ENCODE peak calls at places on chromosomes 12 and 14, in eight cellular contexts. One of them, this sample, is unnamed.

GRCh38 chr14:99395904-99396530 is 84.6 kb downstream of the SETD3 start:
- DNase-seq in Caco-2: no peak
- DNase-seq in adrenal gland: no peak
- DNase-seq in AG10803: peak
- DNase-seq in CD8-positive, alpha-beta T cell: peak
- DNase-seq in BE2C: no peak
- DNase-seq in kidney epithelial cell: peak
- DNase-seq in body of pancreas: no peak
- DNase-seq in this sample: peak

GRCh38 chr12:93380480-93381121 is 2.9 kb downstream of the NUDT4 start:
- DNase-seq in Caco-2: no peak
- DNase-seq in adrenal gland: no peak
- DNase-seq in AG10803: no peak
- DNase-seq in CD8-positive, alpha-beta T cell: no peak
- DNase-seq in BE2C: peak
- DNase-seq in kidney epithelial cell: no peak
- DNase-seq in body of pancreas: no peak
- DNase-seq in this sample: no peak

GRCh38 chr14:69616408-69616773 is 5.0 kb downstream of the SUSD6 start:
- DNase-seq in Caco-2: no peak
- DNase-seq in adrenal gland: no peak
- DNase-seq in AG10803: no peak
- DNase-seq in CD8-positive, alpha-beta T cell: no peak
- DNase-seq in BE2C: no peak
- DNase-seq in kidney epithelial cell: no peak
- DNase-seq in body of pancreas: no peak
- DNase-seq in this sample: no peak

GRCh38 chr12:108257004-108257403 is 82.1 kb downstream of the CMKLR1 start:
- DNase-seq in Caco-2: no peak
- DNase-seq in adrenal gland: no peak
- DNase-seq in AG10803: no peak
- DNase-seq in CD8-positive, alpha-beta T cell: no peak
- DNase-seq in BE2C: no peak
- DNase-seq in kidney epithelial cell: no peak
- DNase-seq in body of pancreas: no peak
- DNase-seq in this sample: no peak

GRCh38 chr14:24296341-24297157 is 3.0 kb downstream of the DHRS1 start:
- DNase-seq in Caco-2: peak
- DNase-seq in adrenal gland: peak
- DNase-seq in AG10803: peak
- DNase-seq in CD8-positive, alpha-beta T cell: peak
- DNase-seq in BE2C: peak
- DNase-seq in kidney epithelial cell: peak
- DNase-seq in body of pancreas: peak
- DNase-seq in this sample: peak

GRCh38 chr14:100429537-100429936 is 106.4 kb downstream of the SLC25A47 start:
- DNase-seq in Caco-2: no peak
- DNase-seq in adrenal gland: no peak
- DNase-seq in AG10803: no peak
- DNase-seq in CD8-positive, alpha-beta T cell: no peak
- DNase-seq in BE2C: no peak
- DNase-seq in kidney epithelial cell: no peak
- DNase-seq in body of pancreas: no peak
- DNase-seq in this sample: no peak

GRCh38 chr14:105588236-105588860 is 62.0 kb downstream of the TMEM121 start:
- DNase-seq in Caco-2: no peak
- DNase-seq in adrenal gland: no peak
- DNase-seq in AG10803: no peak
- DNase-seq in CD8-positive, alpha-beta T cell: no peak
- DNase-seq in BE2C: no peak
- DNase-seq in kidney epithelial cell: no peak
- DNase-seq in body of pancreas: no peak
- DNase-seq in this sample: no peak

GRCh38 chr14:105891631-105892452 is 365.5 kb downstream of the TMEM121 start:
- DNase-seq in Caco-2: peak
- DNase-seq in adrenal gland: no peak
- DNase-seq in AG10803: no peak
- DNase-seq in CD8-positive, alpha-beta T cell: no peak
- DNase-seq in BE2C: peak
- DNase-seq in kidney epithelial cell: no peak
- DNase-seq in body of pancreas: no peak
- DNase-seq in this sample: no peak

GRCh38 chr14:69398818-69399210 is 322 bp downstream of the SLC39A9 start:
- DNase-seq in Caco-2: no peak
- DNase-seq in adrenal gland: no peak
- DNase-seq in AG10803: no peak
- DNase-seq in CD8-positive, alpha-beta T cell: no peak
- DNase-seq in BE2C: no peak
- DNase-seq in kidney epithelial cell: no peak
- DNase-seq in body of pancreas: no peak
- DNase-seq in this sample: no peak

GRCh38 chr14:83733670-83734069 is 1796.3 kb upstream of the FLRT2 start:
- DNase-seq in Caco-2: no peak
- DNase-seq in adrenal gland: no peak
- DNase-seq in AG10803: no peak
- DNase-seq in CD8-positive, alpha-beta T cell: no peak
- DNase-seq in BE2C: no peak
- DNase-seq in kidney epithelial cell: no peak
- DNase-seq in body of pancreas: no peak
- DNase-seq in this sample: no peak

DNA sequence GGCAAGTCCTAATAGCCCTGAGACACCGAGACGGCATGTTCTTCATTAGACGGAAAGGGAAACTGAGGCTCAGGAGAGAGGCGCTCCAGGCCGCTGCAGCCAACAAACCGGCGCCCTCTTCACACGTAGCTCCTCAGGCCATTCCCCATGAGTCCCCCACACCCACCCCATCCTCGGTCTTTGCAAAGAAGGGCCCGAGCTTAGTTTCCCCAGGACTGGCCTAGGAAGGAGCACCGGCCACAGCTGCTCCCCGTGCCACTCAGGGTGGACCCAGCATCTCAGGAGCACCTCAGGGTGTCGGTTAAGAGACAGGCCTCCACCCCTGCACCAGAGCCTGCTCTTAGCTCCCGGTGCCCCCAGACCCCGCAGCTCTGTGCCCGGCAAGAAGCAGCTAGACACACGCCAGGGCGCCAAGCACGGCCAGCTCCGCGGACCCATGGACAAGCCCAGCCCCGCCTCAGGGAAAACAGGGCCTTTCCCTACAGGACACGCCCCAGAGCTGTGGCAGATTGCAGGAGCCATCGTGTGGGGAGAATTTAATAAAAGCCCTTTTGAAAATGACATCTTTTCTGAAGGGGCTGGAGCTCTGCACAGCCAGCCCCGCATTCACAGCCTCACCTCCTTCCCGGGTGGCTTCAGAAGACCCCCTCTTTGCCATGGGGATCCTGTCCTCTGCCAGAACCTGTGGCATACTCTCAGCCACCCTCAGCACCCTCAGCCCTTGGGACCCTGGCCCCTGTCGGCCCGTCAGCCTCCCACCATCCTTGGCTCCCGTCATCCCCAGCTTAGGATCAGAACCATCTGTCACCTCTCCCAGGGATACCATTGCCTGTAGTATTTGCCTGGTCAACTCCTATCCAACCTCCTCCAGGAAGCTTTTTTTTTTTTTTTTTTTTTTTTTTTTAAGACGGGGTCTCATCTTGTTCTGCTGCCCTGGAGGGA is 59.7 kb downstream of the LGMN start:
- DNase-seq in Caco-2: no peak
- DNase-seq in adrenal gland: no peak
- DNase-seq in AG10803: no peak
- DNase-seq in CD8-positive, alpha-beta T cell: no peak
- DNase-seq in BE2C: peak
- DNase-seq in kidney epithelial cell: no peak
- DNase-seq in body of pancreas: peak
- DNase-seq in this sample: no peak
- H3K4me3 ChIP-seq in Caco-2: no peak
- H3K4me3 ChIP-seq in adrenal gland: no peak
- H3K4me3 ChIP-seq in AG10803: no peak
- H3K4me3 ChIP-seq in CD8-positive, alpha-beta T cell: no peak
- H3K4me3 ChIP-seq in BE2C: peak
- H3K4me3 ChIP-seq in kidney epithelial cell: no peak
- H3K4me3 ChIP-seq in body of pancreas: no peak
- H3K4me3 ChIP-seq in this sample: no peak

GRCh38 chr14:92248638-92249037 is 74.3 kb upstream of the SLC24A4 start:
- DNase-seq in Caco-2: no peak
- DNase-seq in adrenal gland: no peak
- DNase-seq in AG10803: no peak
- DNase-seq in CD8-positive, alpha-beta T cell: no peak
- DNase-seq in BE2C: no peak
- DNase-seq in kidney epithelial cell: no peak
- DNase-seq in body of pancreas: no peak
- DNase-seq in this sample: no peak

GRCh38 chr14:92254786-92255185 is 68.2 kb upstream of the SLC24A4 start:
- DNase-seq in Caco-2: no peak
- DNase-seq in adrenal gland: peak
- DNase-seq in AG10803: peak
- DNase-seq in CD8-positive, alpha-beta T cell: no peak
- DNase-seq in BE2C: no peak
- DNase-seq in kidney epithelial cell: no peak
- DNase-seq in body of pancreas: peak
- DNase-seq in this sample: no peak

GRCh38 chr14:92253381-92253894 is 69.5 kb upstream of the SLC24A4 start:
- DNase-seq in Caco-2: no peak
- DNase-seq in adrenal gland: no peak
- DNase-seq in AG10803: no peak
- DNase-seq in CD8-positive, alpha-beta T cell: no peak
- DNase-seq in BE2C: no peak
- DNase-seq in kidney epithelial cell: no peak
- DNase-seq in body of pancreas: peak
- DNase-seq in this sample: no peak

GRCh38 chr14:92247937-92248336 is 75.0 kb upstream of the SLC24A4 start:
- DNase-seq in Caco-2: no peak
- DNase-seq in adrenal gland: no peak
- DNase-seq in AG10803: no peak
- DNase-seq in CD8-positive, alpha-beta T cell: no peak
- DNase-seq in BE2C: no peak
- DNase-seq in kidney epithelial cell: no peak
- DNase-seq in body of pancreas: no peak
- DNase-seq in this sample: no peak

DNA sequence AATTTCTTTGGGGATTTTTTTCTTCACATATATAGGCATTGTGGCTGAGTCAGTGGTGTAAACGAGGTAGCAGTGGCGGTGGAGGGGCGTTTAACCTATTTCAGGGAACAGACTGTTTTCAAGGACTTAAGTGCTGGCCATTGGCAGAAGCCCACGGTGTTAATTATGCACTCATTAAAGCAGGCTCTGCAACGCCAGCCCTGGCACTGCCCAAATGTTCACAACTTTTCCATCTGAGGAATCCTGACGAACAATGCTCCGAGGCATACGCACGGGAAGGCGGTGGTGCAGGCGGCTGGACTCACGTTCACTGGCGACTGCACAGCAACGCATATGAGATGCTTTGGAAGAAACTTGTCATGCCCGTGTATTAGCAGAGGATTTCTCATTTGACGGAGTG is 70.7 kb upstream of the SLC24A4 start:
- DNase-seq in Caco-2: no peak
- DNase-seq in adrenal gland: no peak
- DNase-seq in AG10803: no peak
- DNase-seq in CD8-positive, alpha-beta T cell: no peak
- DNase-seq in BE2C: no peak
- DNase-seq in kidney epithelial cell: no peak
- DNase-seq in body of pancreas: no peak
- DNase-seq in this sample: no peak
- TF ChIP-seq CTCF in Caco-2: no peak
- TF ChIP-seq CTCF in adrenal gland: no peak
- TF ChIP-seq CTCF in AG10803: no peak
- TF ChIP-seq CTCF in CD8-positive, alpha-beta T cell: no peak
- TF ChIP-seq CTCF in BE2C: no peak
- TF ChIP-seq CTCF in kidney epithelial cell: no peak
- TF ChIP-seq CTCF in body of pancreas: no peak
- TF ChIP-seq CTCF in this sample: no peak

DNA sequence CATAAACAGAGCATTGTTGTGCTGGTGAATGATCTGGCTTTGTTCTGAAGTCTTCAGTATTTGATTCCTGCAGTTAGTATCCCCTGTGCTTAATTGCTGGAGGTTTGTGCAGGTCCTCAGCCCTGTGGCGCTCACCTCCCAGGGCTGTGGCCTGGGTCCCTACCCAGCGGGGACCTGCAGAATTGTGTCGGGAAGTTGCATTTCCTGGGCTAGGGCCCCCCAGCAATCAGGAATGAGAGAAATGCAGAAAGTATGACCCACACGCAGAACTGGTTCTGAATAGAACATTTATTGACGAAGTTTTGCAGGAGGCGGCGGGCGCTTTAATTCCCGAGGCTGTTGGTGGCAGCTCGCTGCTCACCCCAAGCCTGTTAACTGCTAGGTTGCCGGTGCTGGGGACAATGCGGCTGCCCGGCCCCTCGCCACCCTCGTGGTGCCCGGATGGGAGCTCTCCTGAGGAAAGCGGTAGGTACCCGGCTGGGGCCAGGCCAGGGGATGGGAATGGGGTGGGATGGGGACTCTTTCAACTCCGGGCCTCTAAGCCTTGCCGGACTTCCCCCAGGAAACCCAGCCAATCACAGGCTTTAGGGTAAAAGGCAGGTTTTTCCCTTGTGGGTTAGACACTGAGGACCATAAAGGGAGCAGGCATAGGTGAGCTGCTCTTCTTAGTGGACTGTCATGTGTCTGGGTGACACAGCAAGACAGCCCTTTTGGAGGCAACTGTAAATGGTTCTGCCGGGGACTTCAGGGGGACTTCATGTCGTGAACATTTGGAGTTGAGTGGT is 11.6 kb downstream of the PLEKHG3 start:
- DNase-seq in Caco-2: peak
- DNase-seq in adrenal gland: no peak
- DNase-seq in AG10803: no peak
- DNase-seq in CD8-positive, alpha-beta T cell: no peak
- DNase-seq in BE2C: peak
- DNase-seq in kidney epithelial cell: no peak
- DNase-seq in body of pancreas: peak
- DNase-seq in this sample: no peak
- H3K4me3 ChIP-seq in Caco-2: no peak
- H3K4me3 ChIP-seq in adrenal gland: no peak
- H3K4me3 ChIP-seq in AG10803: peak
- H3K4me3 ChIP-seq in CD8-positive, alpha-beta T cell: no peak
- H3K4me3 ChIP-seq in BE2C: no peak
- H3K4me3 ChIP-seq in kidney epithelial cell: peak
- H3K4me3 ChIP-seq in body of pancreas: no peak
- H3K4me3 ChIP-seq in this sample: peak

GRCh38 chr14:79641371-79641770 is 569.9 kb downstream of the DIO2 start:
- DNase-seq in Caco-2: no peak
- DNase-seq in adrenal gland: no peak
- DNase-seq in AG10803: no peak
- DNase-seq in CD8-positive, alpha-beta T cell: no peak
- DNase-seq in BE2C: no peak
- DNase-seq in kidney epithelial cell: no peak
- DNase-seq in body of pancreas: no peak
- DNase-seq in this sample: no peak

GRCh38 chr14:79639638-79640037 is 571.7 kb downstream of the DIO2 start:
- DNase-seq in Caco-2: no peak
- DNase-seq in adrenal gland: no peak
- DNase-seq in AG10803: no peak
- DNase-seq in CD8-positive, alpha-beta T cell: no peak
- DNase-seq in BE2C: no peak
- DNase-seq in kidney epithelial cell: no peak
- DNase-seq in body of pancreas: no peak
- DNase-seq in this sample: no peak

GRCh38 chr14:79643132-79643531 is 568.2 kb downstream of the DIO2 start:
- DNase-seq in Caco-2: no peak
- DNase-seq in adrenal gland: no peak
- DNase-seq in AG10803: no peak
- DNase-seq in CD8-positive, alpha-beta T cell: no peak
- DNase-seq in BE2C: no peak
- DNase-seq in kidney epithelial cell: no peak
- DNase-seq in body of pancreas: no peak
- DNase-seq in this sample: no peak

GRCh38 chr14:79638647-79639266 is 572.5 kb downstream of the DIO2 start:
- DNase-seq in Caco-2: no peak
- DNase-seq in adrenal gland: no peak
- DNase-seq in AG10803: no peak
- DNase-seq in CD8-positive, alpha-beta T cell: no peak
- DNase-seq in BE2C: no peak
- DNase-seq in kidney epithelial cell: no peak
- DNase-seq in body of pancreas: peak
- DNase-seq in this sample: no peak
- TF ChIP-seq CTCF in Caco-2: no peak
- TF ChIP-seq CTCF in adrenal gland: no peak
- TF ChIP-seq CTCF in AG10803: no peak
- TF ChIP-seq CTCF in CD8-positive, alpha-beta T cell: no peak
- TF ChIP-seq CTCF in BE2C: no peak
- TF ChIP-seq CTCF in kidney epithelial cell: no peak
- TF ChIP-seq CTCF in body of pancreas: no peak
- TF ChIP-seq CTCF in this sample: no peak